ENCODE peak calls at places on chromosomes 16 and 17, in eight cellular contexts. One of them, this sample, is unnamed.

GRCh38 chr16:22369221-22369811 is 5.1 kb downstream of the CDR2 start:
- DNase-seq in SK-N-SH: no peak
- DNase-seq in kidney: no peak
- DNase-seq in heart right ventricle: no peak
- DNase-seq in adrenal gland: no peak
- DNase-seq in tibial nerve: no peak
- DNase-seq in uterus: no peak
- DNase-seq in endodermal cell: no peak
- DNase-seq in this sample: no peak

GRCh38 chr17:21374455-21375161 is 1.5 kb upstream of the KCNJ12 start:
- DNase-seq in SK-N-SH: no peak
- DNase-seq in kidney: peak
- DNase-seq in heart right ventricle: no peak
- DNase-seq in adrenal gland: no peak
- DNase-seq in tibial nerve: no peak
- DNase-seq in uterus: no peak
- DNase-seq in endodermal cell: no peak
- DNase-seq in this sample: no peak

GRCh38 chr17:65170839-65171238 is 33.7 kb downstream of the RGS9 start:
- DNase-seq in SK-N-SH: no peak
- DNase-seq in kidney: no peak
- DNase-seq in heart right ventricle: peak
- DNase-seq in adrenal gland: peak
- DNase-seq in tibial nerve: no peak
- DNase-seq in uterus: no peak
- DNase-seq in endodermal cell: no peak
- DNase-seq in this sample: no peak

GRCh38 chr16:64397945-64398508 is 723.8 kb downstream of the CDH11 start:
- DNase-seq in SK-N-SH: no peak
- DNase-seq in kidney: no peak
- DNase-seq in heart right ventricle: no peak
- DNase-seq in adrenal gland: no peak
- DNase-seq in tibial nerve: no peak
- DNase-seq in uterus: no peak
- DNase-seq in endodermal cell: no peak
- DNase-seq in this sample: no peak

GRCh38 chr17:34527908-34528470 is 51.4 kb upstream of the TMEM132E start:
- DNase-seq in SK-N-SH: peak
- DNase-seq in kidney: no peak
- DNase-seq in heart right ventricle: no peak
- DNase-seq in adrenal gland: no peak
- DNase-seq in tibial nerve: no peak
- DNase-seq in uterus: no peak
- DNase-seq in endodermal cell: peak
- DNase-seq in this sample: no peak

GRCh38 chr16:10080031-10080772 is 102.0 kb downstream of the GRIN2A start:
- DNase-seq in SK-N-SH: peak
- DNase-seq in kidney: no peak
- DNase-seq in heart right ventricle: peak
- DNase-seq in adrenal gland: peak
- DNase-seq in tibial nerve: no peak
- DNase-seq in uterus: peak
- DNase-seq in endodermal cell: peak
- DNase-seq in this sample: peak

GRCh38 chr17:5817475-5818395 is 233.4 kb upstream of the NLRP1 start:
- DNase-seq in SK-N-SH: no peak
- DNase-seq in kidney: no peak
- DNase-seq in heart right ventricle: no peak
- DNase-seq in adrenal gland: no peak
- DNase-seq in tibial nerve: no peak
- DNase-seq in uterus: no peak
- DNase-seq in endodermal cell: no peak
- DNase-seq in this sample: no peak

GRCh38 chr17:81139965-81140364 is 25.3 kb upstream of the PVALEF start:
- DNase-seq in SK-N-SH: no peak
- DNase-seq in kidney: no peak
- DNase-seq in heart right ventricle: no peak
- DNase-seq in adrenal gland: no peak
- DNase-seq in tibial nerve: no peak
- DNase-seq in uterus: no peak
- DNase-seq in endodermal cell: no peak
- DNase-seq in this sample: no peak

GRCh38 chr17:27493088-27493487 is 36.8 kb downstream of the KSR1 start:
- DNase-seq in SK-N-SH: no peak
- DNase-seq in kidney: no peak
- DNase-seq in heart right ventricle: no peak
- DNase-seq in adrenal gland: no peak
- DNase-seq in tibial nerve: no peak
- DNase-seq in uterus: no peak
- DNase-seq in endodermal cell: no peak
- DNase-seq in this sample: no peak

GRCh38 chr16:17275989-17276530 is 194.7 kb downstream of the XYLT1 start:
- DNase-seq in SK-N-SH: no peak
- DNase-seq in kidney: no peak
- DNase-seq in heart right ventricle: no peak
- DNase-seq in adrenal gland: no peak
- DNase-seq in tibial nerve: no peak
- DNase-seq in uterus: no peak
- DNase-seq in endodermal cell: no peak
- DNase-seq in this sample: no peak

GRCh38 chr17:44002141-44002848 is 2.1 kb upstream of the NAGS start:
- DNase-seq in SK-N-SH: no peak
- DNase-seq in kidney: no peak
- DNase-seq in heart right ventricle: no peak
- DNase-seq in adrenal gland: no peak
- DNase-seq in tibial nerve: no peak
- DNase-seq in uterus: no peak
- DNase-seq in endodermal cell: no peak
- DNase-seq in this sample: peak

GRCh38 chr17:48492401-48493298 is 38.2 kb downstream of the HOXB1 start:
- DNase-seq in SK-N-SH: peak
- DNase-seq in kidney: peak
- DNase-seq in heart right ventricle: peak
- DNase-seq in adrenal gland: peak
- DNase-seq in tibial nerve: peak
- DNase-seq in uterus: peak
- DNase-seq in endodermal cell: peak
- DNase-seq in this sample: no peak

GRCh38 chr16:82748026-82748425 is 121.3 kb downstream of the CDH13 start:
- DNase-seq in SK-N-SH: no peak
- DNase-seq in kidney: no peak
- DNase-seq in heart right ventricle: peak
- DNase-seq in adrenal gland: peak
- DNase-seq in tibial nerve: no peak
- DNase-seq in uterus: peak
- DNase-seq in endodermal cell: no peak
- DNase-seq in this sample: no peak

GRCh38 chr16:30609002-30609927 is 924 bp downstream of the ZNF689 start:
- DNase-seq in SK-N-SH: peak
- DNase-seq in kidney: peak
- DNase-seq in heart right ventricle: peak
- DNase-seq in adrenal gland: peak
- DNase-seq in tibial nerve: no peak
- DNase-seq in uterus: peak
- DNase-seq in endodermal cell: peak
- DNase-seq in this sample: no peak

GRCh38 chr16:68746951-68747350 is 9.9 kb downstream of the CDH1 start:
- DNase-seq in SK-N-SH: no peak
- DNase-seq in kidney: no peak
- DNase-seq in heart right ventricle: no peak
- DNase-seq in adrenal gland: no peak
- DNase-seq in tibial nerve: no peak
- DNase-seq in uterus: no peak
- DNase-seq in endodermal cell: no peak
- DNase-seq in this sample: no peak

GRCh38 chr16:27994686-27995085 is 68.8 kb downstream of the GSG1L start:
- DNase-seq in SK-N-SH: no peak
- DNase-seq in kidney: peak
- DNase-seq in heart right ventricle: no peak
- DNase-seq in adrenal gland: no peak
- DNase-seq in tibial nerve: no peak
- DNase-seq in uterus: no peak
- DNase-seq in endodermal cell: no peak
- DNase-seq in this sample: no peak

GRCh38 chr16:25707982-25708583 is 16.3 kb downstream of the HS3ST4 start:
- DNase-seq in SK-N-SH: peak
- DNase-seq in kidney: no peak
- DNase-seq in heart right ventricle: no peak
- DNase-seq in adrenal gland: peak
- DNase-seq in tibial nerve: no peak
- DNase-seq in uterus: no peak
- DNase-seq in endodermal cell: peak
- DNase-seq in this sample: no peak

GRCh38 chr17:32504166-32504990 is 17.6 kb downstream of the CDK5R1 start:
- DNase-seq in SK-N-SH: no peak
- DNase-seq in kidney: no peak
- DNase-seq in heart right ventricle: no peak
- DNase-seq in adrenal gland: no peak
- DNase-seq in tibial nerve: no peak
- DNase-seq in uterus: no peak
- DNase-seq in endodermal cell: no peak
- DNase-seq in this sample: no peak

GRCh38 chr16:85649978-85650863 is 37.1 kb downstream of the GSE1 start:
- DNase-seq in SK-N-SH: peak
- DNase-seq in kidney: peak
- DNase-seq in heart right ventricle: no peak
- DNase-seq in adrenal gland: peak
- DNase-seq in tibial nerve: no peak
- DNase-seq in uterus: no peak
- DNase-seq in endodermal cell: no peak
- DNase-seq in this sample: no peak
- H3K27ac ChIP-seq in SK-N-SH: no peak
- H3K27ac ChIP-seq in kidney: no peak
- H3K27ac ChIP-seq in heart right ventricle: no peak
- H3K27ac ChIP-seq in adrenal gland: peak
- H3K27ac ChIP-seq in tibial nerve: no peak
- H3K27ac ChIP-seq in uterus: peak
- H3K27ac ChIP-seq in endodermal cell: peak
- H3K27ac ChIP-seq in this sample: no peak

DNA sequence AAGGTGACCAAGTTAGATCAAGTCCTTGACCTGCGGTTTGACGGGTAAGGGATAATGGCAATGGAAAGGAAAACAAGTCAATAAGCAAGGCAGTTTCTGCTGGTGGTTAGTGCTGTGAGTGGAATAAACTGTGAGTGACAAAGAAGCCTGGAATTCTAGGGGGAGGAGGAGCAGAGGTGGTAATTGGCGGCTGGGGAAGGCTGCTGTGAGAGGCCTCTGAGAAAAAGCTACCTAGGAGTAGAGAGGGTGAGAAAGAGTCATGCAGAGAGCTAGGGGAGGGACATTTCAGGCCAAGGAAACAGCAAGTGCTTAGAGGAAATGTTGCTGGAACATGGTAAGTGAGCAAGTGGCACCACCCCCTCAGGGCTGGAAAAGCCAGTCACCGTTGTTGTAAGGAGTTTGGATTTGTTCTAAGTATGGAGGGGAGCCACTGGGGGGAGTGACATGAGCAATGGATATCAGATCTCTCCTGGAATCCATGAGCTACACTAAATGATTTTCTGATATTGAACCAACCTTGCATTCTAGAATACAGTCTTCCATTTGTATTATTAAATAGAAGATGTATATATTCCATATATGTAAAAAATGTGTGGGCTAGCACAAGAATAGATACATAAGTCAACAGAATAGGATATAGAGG is 6.7 kb downstream of the NLRC3 start:
- DNase-seq in SK-N-SH: no peak
- DNase-seq in kidney: no peak
- DNase-seq in heart right ventricle: no peak
- DNase-seq in adrenal gland: no peak
- DNase-seq in tibial nerve: no peak
- DNase-seq in uterus: no peak
- DNase-seq in endodermal cell: peak
- DNase-seq in this sample: no peak
- H3K27ac ChIP-seq in SK-N-SH: no peak
- H3K27ac ChIP-seq in kidney: no peak
- H3K27ac ChIP-seq in heart right ventricle: no peak
- H3K27ac ChIP-seq in adrenal gland: no peak
- H3K27ac ChIP-seq in tibial nerve: no peak
- H3K27ac ChIP-seq in uterus: no peak
- H3K27ac ChIP-seq in endodermal cell: no peak
- H3K27ac ChIP-seq in this sample: no peak

DNA sequence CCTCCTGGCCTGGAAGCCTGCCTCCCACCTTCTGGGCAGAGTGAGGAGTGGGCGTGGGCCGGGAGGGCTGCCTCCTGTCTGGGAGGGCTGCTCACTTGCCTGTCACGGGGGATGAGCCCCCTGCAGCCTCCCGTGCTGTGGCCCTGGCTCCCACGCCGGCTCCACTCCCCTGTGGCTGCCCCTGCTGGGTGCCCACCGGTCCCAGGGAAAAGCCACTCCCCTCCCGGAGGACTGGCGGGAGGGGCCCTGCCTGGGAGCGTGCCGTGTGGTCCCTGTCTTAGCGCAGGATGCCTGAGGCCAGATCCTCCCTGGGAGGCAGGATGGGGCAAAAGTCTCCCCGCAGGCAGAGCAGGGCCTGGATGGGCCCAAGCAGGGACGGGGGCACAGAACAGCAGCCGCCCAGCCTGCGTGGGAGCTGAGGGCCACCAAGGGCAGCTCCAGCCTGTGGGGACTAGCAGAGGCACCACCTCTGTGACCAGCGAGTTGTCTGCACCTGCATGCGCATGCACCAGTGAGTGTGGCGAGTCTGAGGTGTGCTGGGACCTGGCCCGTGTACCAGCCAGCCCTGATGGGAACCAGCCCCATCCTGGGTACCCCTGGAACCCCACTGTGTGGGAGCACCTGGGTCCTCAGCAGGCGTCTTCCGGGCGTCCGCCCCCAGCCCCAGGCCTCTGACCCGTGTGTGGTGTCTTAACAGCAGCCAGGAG is 339.9 kb downstream of the SEC14L1 start:
- DNase-seq in SK-N-SH: peak
- DNase-seq in kidney: peak
- DNase-seq in heart right ventricle: no peak
- DNase-seq in adrenal gland: no peak
- DNase-seq in tibial nerve: no peak
- DNase-seq in uterus: no peak
- DNase-seq in endodermal cell: no peak
- DNase-seq in this sample: no peak
- H3K27ac ChIP-seq in SK-N-SH: no peak
- H3K27ac ChIP-seq in kidney: no peak
- H3K27ac ChIP-seq in heart right ventricle: no peak
- H3K27ac ChIP-seq in adrenal gland: peak
- H3K27ac ChIP-seq in tibial nerve: peak
- H3K27ac ChIP-seq in uterus: peak
- H3K27ac ChIP-seq in endodermal cell: peak
- H3K27ac ChIP-seq in this sample: no peak

DNA sequence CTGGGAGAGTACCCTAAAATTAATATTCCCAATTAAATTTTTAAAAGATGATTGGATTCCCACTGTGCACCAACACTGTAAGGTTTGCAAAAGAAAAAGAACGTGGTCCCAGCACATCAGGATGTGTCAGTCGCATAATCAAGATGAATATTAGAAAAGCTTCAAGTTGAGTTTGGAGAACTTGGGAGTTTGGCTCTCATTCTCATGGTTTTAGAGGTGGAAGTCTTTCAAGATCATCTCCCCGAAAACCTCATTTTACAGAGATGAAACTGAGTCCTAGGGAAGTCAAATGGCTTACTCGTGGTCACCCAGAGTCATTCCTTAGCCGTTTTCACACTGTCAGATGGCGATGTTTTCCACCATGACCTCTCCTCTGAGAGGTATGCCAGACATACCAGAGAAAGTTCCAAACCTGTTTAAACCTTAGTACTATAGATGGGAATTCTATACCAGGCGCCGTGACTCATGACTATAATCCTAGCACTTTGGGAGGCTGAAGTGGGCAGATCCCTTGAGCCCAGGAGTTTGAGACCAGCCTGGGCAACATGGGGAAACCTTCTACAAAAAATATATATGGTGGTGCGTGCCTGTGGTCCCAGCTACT is 1.2 kb downstream of the SEC14L1 start:
- DNase-seq in SK-N-SH: no peak
- DNase-seq in kidney: no peak
- DNase-seq in heart right ventricle: no peak
- DNase-seq in adrenal gland: no peak
- DNase-seq in tibial nerve: no peak
- DNase-seq in uterus: no peak
- DNase-seq in endodermal cell: no peak
- DNase-seq in this sample: no peak
- H3K27ac ChIP-seq in SK-N-SH: peak
- H3K27ac ChIP-seq in kidney: peak
- H3K27ac ChIP-seq in heart right ventricle: peak
- H3K27ac ChIP-seq in adrenal gland: peak
- H3K27ac ChIP-seq in tibial nerve: peak
- H3K27ac ChIP-seq in uterus: peak
- H3K27ac ChIP-seq in endodermal cell: no peak
- H3K27ac ChIP-seq in this sample: peak